ENCODE peak calls at places on chromosomes 3 and 15, in six cellular contexts. R is OCI-LY7, X is lower lobe of right lung, U is Panc1, E is ovary, H is IMR-90. J is an unnamed sample.

GRCh38 chr15:27250223-27250622 is 279.2 kb downstream of the GABRG3 start:
- DNase-seq in R (no peak), X (no peak), U (no peak), E (no peak), H (no peak), J (no peak)

GRCh38 chr3:45688194-45688881 is 858 bp upstream of the SACM1L start:
- DNase-seq in R (peak; percentile 50), X (no peak), U (no peak), E (peak; percentile 62), H (peak; percentile 33), J (peak; percentile 25)

GRCh38 chr15:74768771-74769342 is 13.0 kb upstream of the CSK start:
- DNase-seq in R (peak; percentile 68), X (peak; percentile 75), U (no peak), E (peak; percentile 67), H (peak; percentile 41), J (peak; percentile 74)

GRCh38 chr15:40843885-40844542 is at the start of gene SPINT1:
- DNase-seq in R (no peak), X (peak; percentile 77), U (no peak), E (no peak), H (no peak), J (peak; percentile 73)

GRCh38 chr3:131421301-131421700 is 39.7 kb downstream of the NUDT16 start:
- DNase-seq in R (no peak), X (no peak), U (no peak), E (no peak), H (no peak), J (no peak)

GRCh38 chr15:91255788-91256187 is 155.7 kb downstream of the SV2B start:
- DNase-seq in R (no peak), X (no peak), U (no peak), E (no peak), H (no peak), J (no peak)

GRCh38 chr15:89766357-89767311 is 9.5 kb upstream of the MESP2 start:
- DNase-seq in R (no peak), X (no peak), U (no peak), E (no peak), H (no peak), J (peak; percentile 84)

GRCh38 chr3:47036145-47036544 is 56.7 kb downstream of the NBEAL2 start:
- DNase-seq in R (no peak), X (no peak), U (no peak), E (no peak), H (no peak), J (no peak)

GRCh38 chr3:115415246-115415645 is 208.1 kb upstream of the GAP43 start:
- DNase-seq in R (no peak), X (no peak), U (no peak), E (no peak), H (no peak), J (no peak)

GRCh38 chr3:126522363-126522788 is 1.6 kb upstream of the CHST13 start:
- DNase-seq in R (peak; percentile 42), X (peak; percentile 64), U (peak; percentile 25), E (peak; percentile 72), H (peak; percentile 33), J (peak; percentile 65)

GRCh38 chr3:15174953-15175352 is 31.1 kb upstream of the CAPN7 start:
- DNase-seq in R (no peak), X (no peak), U (no peak), E (no peak), H (no peak), J (no peak)

GRCh38 chr3:53941174-53941573 is 49.5 kb upstream of the SELENOK start:
- DNase-seq in R (no peak), X (no peak), U (no peak), E (no peak), H (peak; percentile 47), J (no peak)

GRCh38 chr3:135240426-135240825 is 445.4 kb downstream of the EPHB1 start:
- DNase-seq in R (no peak), X (no peak), U (no peak), E (no peak), H (no peak), J (no peak)

GRCh38 chr3:141240290-141241247 is 8.9 kb downstream of the PXYLP1 start:
- DNase-seq in R (no peak), X (no peak), U (no peak), E (no peak), H (peak; percentile 60), J (no peak)

GRCh38 chr15:79028411-79028964 is 62.1 kb downstream of the RASGRF1 start:
- DNase-seq in R (peak; percentile 68), X (peak; percentile 13), U (peak; percentile 52), E (peak; percentile 53), H (peak; percentile 20), J (peak; percentile 27)

GRCh38 chr15:88704791-88705768 is 66.3 kb downstream of the ISG20 start:
- DNase-seq in R (no peak), X (no peak), U (no peak), E (peak; percentile 79), H (no peak), J (no peak)

GRCh38 chr3:43692085-43692484 is 1.3 kb downstream of the ABHD5 start:
- DNase-seq in R (no peak), X (no peak), U (no peak), E (no peak), H (no peak), J (no peak)

GRCh38 chr15:41256103-41256502 is 25.0 kb downstream of the CHP1 start:
- DNase-seq in R (no peak), X (no peak), U (no peak), E (no peak), H (no peak), J (no peak)

GRCh38 chr15:44623178-44623577 is 40.3 kb downstream of the SPG11 start:
- DNase-seq in R (no peak), X (no peak), U (no peak), E (no peak), H (no peak), J (no peak)

DNA sequence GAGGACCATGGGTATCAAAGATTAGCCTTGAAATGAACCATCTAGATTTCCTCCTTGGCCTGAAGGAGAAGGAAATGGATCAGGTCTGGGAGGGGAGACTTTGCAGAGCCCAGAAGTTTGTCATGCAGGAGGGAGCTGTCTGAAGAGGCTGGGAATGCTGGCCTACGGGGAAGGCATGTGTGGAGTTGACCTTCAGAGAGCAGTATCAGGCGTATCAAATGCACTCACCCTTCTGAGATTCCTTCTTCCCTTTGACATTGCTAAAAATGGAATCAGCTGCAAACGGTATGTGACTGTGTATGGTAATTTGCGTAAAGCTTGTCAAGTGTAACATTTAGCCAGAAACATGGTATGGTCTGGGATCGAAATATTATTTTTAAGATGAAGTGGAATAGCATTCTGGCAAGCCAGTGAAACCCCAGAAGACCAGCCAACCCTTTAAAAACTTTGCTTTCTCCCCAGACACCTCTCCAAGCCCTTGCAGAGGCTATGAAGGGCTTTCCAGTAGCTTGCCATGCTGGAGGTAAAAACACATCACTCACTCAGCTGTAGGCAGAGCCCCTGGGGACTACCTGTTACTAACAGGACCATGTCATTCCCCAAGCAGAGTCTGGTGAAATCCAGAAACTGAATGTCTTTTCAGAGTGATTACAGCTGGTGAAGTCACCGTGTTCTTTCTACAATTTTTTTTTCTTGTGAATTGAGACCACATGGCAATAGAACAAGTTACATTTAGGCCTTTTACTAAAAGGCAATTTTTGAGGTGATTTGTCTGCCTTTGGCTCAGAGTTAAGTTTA is 174.7 kb upstream of the SLC24A5 start:
- DNase-seq in R (no peak), X (no peak), U (no peak), E (no peak), H (no peak), J (no peak)
- H3K4me1 ChIP-seq in R (no peaks in the 10 kb centered on the region), X (no peaks in the 10 kb centered on the region), U (no peaks in the 10 kb centered on the region), E (no peaks in the 10 kb centered on the region), H (no peaks in the 10 kb centered on the region), J (no peaks in the 10 kb centered on the region)

GRCh38 chr3:125042725-125043406 is 12.9 kb downstream of the HEG1 start:
- DNase-seq in R (no peak), X (no peak), U (no peak), E (peak; percentile 60), H (peak; percentile 50), J (no peak)
- H3K4me1 ChIP-seq in R (no peaks in the 10 kb centered on the region), X (peaks cover 94% of the 10 kb centered on the region), U (peaks cover 69% of the 10 kb centered on the region), E (peaks cover 22% of the 10 kb centered on the region), H (peaks cover 45% of the 10 kb centered on the region), J (peaks cover 29% of the 10 kb centered on the region)

DNA sequence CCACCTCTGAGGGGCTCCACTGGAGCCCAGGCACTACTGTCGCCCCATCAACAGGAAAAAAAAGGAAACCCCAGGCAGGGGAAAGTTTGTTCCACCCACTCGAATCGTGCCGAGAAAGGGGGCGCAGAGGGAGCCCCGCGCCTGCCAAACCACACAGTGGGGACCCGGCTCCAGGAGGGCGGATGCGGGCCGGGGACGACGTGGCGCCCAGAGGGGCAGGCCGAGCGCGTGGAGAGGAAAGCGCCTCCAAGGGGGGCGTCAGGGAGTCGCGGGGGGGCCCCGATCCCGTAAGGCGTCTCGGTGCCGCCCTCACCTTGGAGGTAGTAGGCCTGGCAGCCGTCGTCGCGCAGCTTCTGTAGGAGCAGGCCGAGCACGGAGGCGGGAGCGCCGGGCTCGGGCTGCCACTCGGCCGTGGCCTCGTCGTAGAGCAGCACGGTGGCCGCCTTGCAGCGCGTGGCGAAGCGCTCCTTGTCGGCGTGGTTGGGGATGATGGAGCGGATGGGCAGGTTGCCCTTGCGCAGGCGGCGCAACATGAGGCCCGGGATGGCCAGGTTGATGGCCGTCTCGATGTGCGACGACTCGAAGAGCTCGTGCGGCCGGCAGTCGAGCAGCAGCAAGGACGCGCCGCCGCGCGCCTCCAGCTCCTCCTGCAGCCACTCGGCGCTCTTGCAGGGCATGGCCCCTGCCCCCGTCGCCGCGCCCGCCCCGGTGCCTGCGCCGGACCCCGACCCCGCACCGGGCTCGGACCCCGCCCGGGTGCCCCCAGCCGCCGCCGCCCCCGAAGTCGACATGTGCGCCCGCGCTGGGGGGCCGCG is 627 bp downstream of the DUSP7 start:
- DNase-seq in R (peak; percentile 76), X (peak; percentile 74), U (no peak), E (peak; percentile 68), H (peak; percentile 57), J (peak; percentile 60)
- H3K4me1 ChIP-seq in R (peaks cover 41% of the 10 kb centered on the region), X (peaks cover 49% of the 10 kb centered on the region), U (peaks cover 11% of the 10 kb centered on the region), E (peaks cover 24% of the 10 kb centered on the region), H (peaks cover 22% of the 10 kb centered on the region), J (peaks cover 56% of the 10 kb centered on the region)

GRCh38 chr15:94274745-94275144 is 43.4 kb downstream of the MCTP2 start:
- DNase-seq in R (no peak), X (no peak), U (no peak), E (no peak), H (no peak), J (no peak)
- H3K4me1 ChIP-seq in R (peaks cover 76% of the 10 kb centered on the region), X (no peaks in the 10 kb centered on the region), U (no peaks in the 10 kb centered on the region), E (no peaks in the 10 kb centered on the region), H (no peaks in the 10 kb centered on the region), J (peaks cover 9% of the 10 kb centered on the region)

J was measured in body of pancreas.